ENCODE peak calls at places on chromosomes 12 and 14, in nine cellular contexts. One of them, this sample, is unnamed.
A peak's percentile ranks its signal among the peaks of the same experiment; 100 is the strongest.

GRCh38 chr14:56195727-56196126 is 77.5 kb downstream of the PELI2 start:
- DNase-seq in CD8-positive, alpha-beta T cell: no peak
- DNase-seq in cardiac muscle cell: peak; percentile 38
- DNase-seq in ovary: no peak
- DNase-seq in neural progenitor cell: no peak
- DNase-seq in gastrocnemius medialis: no peak
- DNase-seq in tibial artery: no peak
- DNase-seq in left lung: no peak
- DNase-seq in uterus: no peak
- DNase-seq in this sample: no peak

GRCh38 chr12:34406996-34407300 is 384.7 kb downstream of the ALG10 start:
- DNase-seq in CD8-positive, alpha-beta T cell: no peak
- DNase-seq in cardiac muscle cell: no peak
- DNase-seq in ovary: no peak
- DNase-seq in neural progenitor cell: no peak
- DNase-seq in gastrocnemius medialis: no peak
- DNase-seq in tibial artery: peak; percentile 54
- DNase-seq in left lung: peak; percentile 63
- DNase-seq in uterus: peak; percentile 0
- DNase-seq in this sample: no peak

GRCh38 chr14:24900281-24900868 is 149.6 kb downstream of the STXBP6 start:
- DNase-seq in CD8-positive, alpha-beta T cell: no peak
- DNase-seq in cardiac muscle cell: peak; percentile 65
- DNase-seq in ovary: no peak
- DNase-seq in neural progenitor cell: no peak
- DNase-seq in gastrocnemius medialis: no peak
- DNase-seq in tibial artery: no peak
- DNase-seq in left lung: no peak
- DNase-seq in uterus: no peak
- DNase-seq in this sample: no peak

GRCh38 chr14:61813101-61813596 is 50.9 kb downstream of the SNAPC1 start:
- DNase-seq in CD8-positive, alpha-beta T cell: no peak
- DNase-seq in cardiac muscle cell: no peak
- DNase-seq in ovary: no peak
- DNase-seq in neural progenitor cell: peak; percentile 27
- DNase-seq in gastrocnemius medialis: no peak
- DNase-seq in tibial artery: no peak
- DNase-seq in left lung: no peak
- DNase-seq in uterus: no peak
- DNase-seq in this sample: no peak

GRCh38 chr14:92994942-92995341 is 72.0 kb downstream of the CHGA start:
- DNase-seq in CD8-positive, alpha-beta T cell: no peak
- DNase-seq in cardiac muscle cell: no peak
- DNase-seq in ovary: no peak
- DNase-seq in neural progenitor cell: no peak
- DNase-seq in gastrocnemius medialis: no peak
- DNase-seq in tibial artery: no peak
- DNase-seq in left lung: peak; percentile 51
- DNase-seq in uterus: no peak
- DNase-seq in this sample: no peak

GRCh38 chr12:77855548-77855947 is 24.9 kb downstream of the NAV3 start:
- DNase-seq in CD8-positive, alpha-beta T cell: no peak
- DNase-seq in cardiac muscle cell: no peak
- DNase-seq in ovary: no peak
- DNase-seq in neural progenitor cell: no peak
- DNase-seq in gastrocnemius medialis: no peak
- DNase-seq in tibial artery: no peak
- DNase-seq in left lung: no peak
- DNase-seq in uterus: no peak
- DNase-seq in this sample: no peak

GRCh38 chr14:86450075-86450474 is 920.1 kb downstream of the FLRT2 start:
- DNase-seq in CD8-positive, alpha-beta T cell: no peak
- DNase-seq in cardiac muscle cell: no peak
- DNase-seq in ovary: no peak
- DNase-seq in neural progenitor cell: no peak
- DNase-seq in gastrocnemius medialis: no peak
- DNase-seq in tibial artery: no peak
- DNase-seq in left lung: no peak
- DNase-seq in uterus: no peak
- DNase-seq in this sample: no peak

GRCh38 chr12:131189781-131190180 is 236.1 kb downstream of the ADGRD1 start:
- DNase-seq in CD8-positive, alpha-beta T cell: no peak
- DNase-seq in cardiac muscle cell: no peak
- DNase-seq in ovary: no peak
- DNase-seq in neural progenitor cell: no peak
- DNase-seq in gastrocnemius medialis: no peak
- DNase-seq in tibial artery: no peak
- DNase-seq in left lung: no peak
- DNase-seq in uterus: no peak
- DNase-seq in this sample: no peak

GRCh38 chr12:55280991-55281390 is 15.4 kb downstream of the OR6C6 start:
- DNase-seq in CD8-positive, alpha-beta T cell: no peak
- DNase-seq in cardiac muscle cell: no peak
- DNase-seq in ovary: no peak
- DNase-seq in neural progenitor cell: no peak
- DNase-seq in gastrocnemius medialis: no peak
- DNase-seq in tibial artery: no peak
- DNase-seq in left lung: no peak
- DNase-seq in uterus: no peak
- DNase-seq in this sample: no peak

GRCh38 chr12:29505078-29505477 is 7.6 kb upstream of the OVCH1 start:
- DNase-seq in CD8-positive, alpha-beta T cell: no peak
- DNase-seq in cardiac muscle cell: no peak
- DNase-seq in ovary: no peak
- DNase-seq in neural progenitor cell: no peak
- DNase-seq in gastrocnemius medialis: no peak
- DNase-seq in tibial artery: no peak
- DNase-seq in left lung: no peak
- DNase-seq in uterus: no peak
- DNase-seq in this sample: no peak

GRCh38 chr14:51922624-51923023 is 62.2 kb downstream of the GNG2 start:
- DNase-seq in CD8-positive, alpha-beta T cell: no peak
- DNase-seq in cardiac muscle cell: peak; percentile 84
- DNase-seq in ovary: peak; percentile 19
- DNase-seq in neural progenitor cell: peak; percentile 69
- DNase-seq in gastrocnemius medialis: no peak
- DNase-seq in tibial artery: no peak
- DNase-seq in left lung: no peak
- DNase-seq in uterus: no peak
- DNase-seq in this sample: no peak

GRCh38 chr12:53005215-53005985 is 856 bp upstream of the EIF4B start:
- DNase-seq in CD8-positive, alpha-beta T cell: no peak
- DNase-seq in cardiac muscle cell: peak; percentile 20
- DNase-seq in ovary: peak; percentile 62
- DNase-seq in neural progenitor cell: peak; percentile 65
- DNase-seq in gastrocnemius medialis: no peak
- DNase-seq in tibial artery: no peak
- DNase-seq in left lung: no peak
- DNase-seq in uterus: peak; percentile 23
- DNase-seq in this sample: no peak

GRCh38 chr12:89016970-89017778 is 335.1 kb downstream of the DUSP6 start:
- DNase-seq in CD8-positive, alpha-beta T cell: no peak
- DNase-seq in cardiac muscle cell: peak; percentile 85
- DNase-seq in ovary: peak; percentile 12
- DNase-seq in neural progenitor cell: peak; percentile 83
- DNase-seq in gastrocnemius medialis: no peak
- DNase-seq in tibial artery: no peak
- DNase-seq in left lung: no peak
- DNase-seq in uterus: peak; percentile 16
- DNase-seq in this sample: no peak

GRCh38 chr14:94775082-94775874 is 5.4 kb upstream of the GSC start:
- DNase-seq in CD8-positive, alpha-beta T cell: no peak
- DNase-seq in cardiac muscle cell: no peak
- DNase-seq in ovary: no peak
- DNase-seq in neural progenitor cell: peak; percentile 69
- DNase-seq in gastrocnemius medialis: no peak
- DNase-seq in tibial artery: no peak
- DNase-seq in left lung: no peak
- DNase-seq in uterus: no peak
- DNase-seq in this sample: no peak

GRCh38 chr12:107167756-107168155 is 74.4 kb upstream of the CRY1 start:
- DNase-seq in CD8-positive, alpha-beta T cell: no peak
- DNase-seq in cardiac muscle cell: no peak
- DNase-seq in ovary: no peak
- DNase-seq in neural progenitor cell: no peak
- DNase-seq in gastrocnemius medialis: no peak
- DNase-seq in tibial artery: no peak
- DNase-seq in left lung: no peak
- DNase-seq in uterus: no peak
- DNase-seq in this sample: no peak

GRCh38 chr14:63030113-63030512 is 15.1 kb downstream of the KCNH5 start:
- DNase-seq in CD8-positive, alpha-beta T cell: no peak
- DNase-seq in cardiac muscle cell: no peak
- DNase-seq in ovary: no peak
- DNase-seq in neural progenitor cell: peak; percentile 38
- DNase-seq in gastrocnemius medialis: no peak
- DNase-seq in tibial artery: no peak
- DNase-seq in left lung: no peak
- DNase-seq in uterus: no peak
- DNase-seq in this sample: no peak

GRCh38 chr12:67434653-67435375 is 165.7 kb downstream of the CAND1 start:
- DNase-seq in CD8-positive, alpha-beta T cell: no peak
- DNase-seq in cardiac muscle cell: peak; percentile 88
- DNase-seq in ovary: no peak
- DNase-seq in neural progenitor cell: no peak
- DNase-seq in gastrocnemius medialis: no peak
- DNase-seq in tibial artery: no peak
- DNase-seq in left lung: no peak
- DNase-seq in uterus: peak; percentile 22
- DNase-seq in this sample: no peak

GRCh38 chr12:27488479-27488878 is 35.5 kb upstream of the PPFIBP1 start:
- DNase-seq in CD8-positive, alpha-beta T cell: no peak
- DNase-seq in cardiac muscle cell: no peak
- DNase-seq in ovary: no peak
- DNase-seq in neural progenitor cell: no peak
- DNase-seq in gastrocnemius medialis: no peak
- DNase-seq in tibial artery: no peak
- DNase-seq in left lung: no peak
- DNase-seq in uterus: no peak
- DNase-seq in this sample: no peak
- TF ChIP-seq CTCF in CD8-positive, alpha-beta T cell: no peak
- TF ChIP-seq CTCF in cardiac muscle cell: peak; percentile 10
- TF ChIP-seq CTCF in ovary: no peak
- TF ChIP-seq CTCF in neural progenitor cell: no peak
- TF ChIP-seq CTCF in gastrocnemius medialis: no peak
- TF ChIP-seq CTCF in tibial artery: no peak
- TF ChIP-seq CTCF in left lung: no peak
- TF ChIP-seq CTCF in uterus: no peak
- TF ChIP-seq CTCF in this sample: no peak

DNA sequence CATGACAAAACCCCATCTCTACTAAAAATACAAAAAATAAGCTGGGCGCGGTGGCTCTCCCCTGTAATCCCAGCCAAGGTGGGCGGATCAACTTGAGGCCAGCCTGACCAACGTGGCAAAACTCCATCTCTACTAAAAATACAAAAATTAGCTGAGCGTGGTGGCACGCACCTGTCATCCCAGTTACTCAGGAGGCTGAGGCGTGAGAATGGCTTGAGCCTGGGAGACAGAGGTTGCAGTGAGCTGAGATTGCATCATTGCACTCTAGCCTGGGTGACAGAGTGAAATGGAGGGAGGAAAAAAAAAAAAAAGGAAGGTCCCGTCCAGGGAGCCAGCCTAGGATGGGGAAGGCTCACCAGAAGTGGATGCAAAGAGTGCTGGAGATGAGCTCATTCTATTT is 2.0 kb upstream of the CD27 start:
- DNase-seq in CD8-positive, alpha-beta T cell: no peak
- DNase-seq in cardiac muscle cell: no peak
- DNase-seq in ovary: no peak
- DNase-seq in neural progenitor cell: no peak
- DNase-seq in gastrocnemius medialis: no peak
- DNase-seq in tibial artery: no peak
- DNase-seq in left lung: no peak
- DNase-seq in uterus: no peak
- DNase-seq in this sample: no peak
- H3K4me1 ChIP-seq in CD8-positive, alpha-beta T cell: peaks cover 32% of the 10 kb centered on the region
- H3K4me1 ChIP-seq in cardiac muscle cell: no peaks in the 10 kb centered on the region
- H3K4me1 ChIP-seq in ovary: no peaks in the 10 kb centered on the region
- H3K4me1 ChIP-seq in neural progenitor cell: no peaks in the 10 kb centered on the region
- H3K4me1 ChIP-seq in gastrocnemius medialis: no peaks in the 10 kb centered on the region
- H3K4me1 ChIP-seq in tibial artery: no peaks in the 10 kb centered on the region
- H3K4me1 ChIP-seq in left lung: no peaks in the 10 kb centered on the region
- H3K4me1 ChIP-seq in uterus: no peaks in the 10 kb centered on the region
- H3K4me1 ChIP-seq in this sample: no peaks in the 10 kb centered on the region

DNA sequence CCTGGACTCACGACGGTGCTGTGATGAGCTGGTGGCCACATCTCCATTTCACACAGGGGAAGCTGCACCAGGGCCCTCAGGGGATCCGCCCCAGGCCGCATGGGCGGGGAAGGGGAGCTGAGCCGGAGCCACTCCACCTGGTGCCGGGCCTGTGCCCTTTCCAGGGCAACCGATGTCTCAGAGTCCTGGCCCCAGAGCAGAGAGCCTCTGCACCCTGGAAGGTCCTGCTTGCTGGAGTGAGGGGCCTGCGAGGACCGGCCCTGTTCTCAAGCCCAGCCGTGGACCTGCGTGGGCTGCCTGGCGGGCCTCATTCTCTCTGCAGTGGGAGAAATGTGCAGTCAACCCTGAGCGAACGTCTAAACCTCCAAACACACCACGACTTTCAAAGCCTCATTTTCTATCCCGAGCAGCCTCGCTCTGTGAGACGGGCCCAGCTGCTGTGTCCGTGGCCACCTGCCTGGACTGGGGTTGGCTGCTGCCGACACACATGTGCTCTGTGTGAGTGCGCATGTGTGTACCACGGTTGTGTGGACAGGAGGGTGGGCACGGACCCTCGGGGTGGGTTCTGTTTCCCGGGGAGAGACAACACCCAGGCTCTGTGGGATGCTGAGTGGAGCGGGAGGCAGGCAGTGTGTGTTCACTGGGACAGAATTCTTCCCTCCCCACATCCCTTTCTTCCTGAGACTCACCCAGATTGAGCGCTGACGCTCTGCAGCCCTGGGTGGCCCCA is 163.5 kb downstream of the KIF26A start:
- DNase-seq in CD8-positive, alpha-beta T cell: no peak
- DNase-seq in cardiac muscle cell: no peak
- DNase-seq in ovary: no peak
- DNase-seq in neural progenitor cell: no peak
- DNase-seq in gastrocnemius medialis: no peak
- DNase-seq in tibial artery: no peak
- DNase-seq in left lung: peak; percentile 67
- DNase-seq in uterus: no peak
- DNase-seq in this sample: no peak
- H3K4me3 ChIP-seq in CD8-positive, alpha-beta T cell: no peak overlapping the region
- H3K4me3 ChIP-seq in cardiac muscle cell: no peak overlapping the region
- H3K4me3 ChIP-seq in ovary: no peak overlapping the region
- H3K4me3 ChIP-seq in neural progenitor cell: no peak overlapping the region
- H3K4me3 ChIP-seq in gastrocnemius medialis: no peak overlapping the region
- H3K4me3 ChIP-seq in tibial artery: no peak overlapping the region
- H3K4me3 ChIP-seq in left lung: no peak overlapping the region
- H3K4me3 ChIP-seq in uterus: no peak overlapping the region
- H3K4me3 ChIP-seq in this sample: no peak overlapping the region

DNA sequence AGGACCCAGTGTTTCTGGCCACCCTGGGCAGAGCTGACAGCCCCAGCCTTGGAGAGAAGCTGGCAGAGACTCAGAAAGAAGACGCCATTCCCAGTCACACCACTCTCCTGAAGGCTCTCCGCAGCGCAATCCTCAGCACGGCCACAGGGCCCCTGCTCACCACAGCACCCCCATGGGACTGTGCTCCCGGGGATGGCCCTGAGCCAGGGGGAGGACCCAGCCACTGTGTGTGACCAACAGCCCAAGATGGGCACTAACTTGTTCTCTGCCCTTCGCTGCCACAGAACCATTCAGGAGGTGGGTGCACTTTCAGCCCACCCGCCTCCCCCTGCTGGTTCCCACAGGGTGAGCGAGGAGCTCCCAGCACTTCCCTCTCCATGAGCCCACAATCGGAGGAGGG is 57.1 kb downstream of the CCNK start:
- DNase-seq in CD8-positive, alpha-beta T cell: no peak
- DNase-seq in cardiac muscle cell: peak; percentile 25
- DNase-seq in ovary: peak; percentile 32
- DNase-seq in neural progenitor cell: no peak
- DNase-seq in gastrocnemius medialis: no peak
- DNase-seq in tibial artery: no peak
- DNase-seq in left lung: no peak
- DNase-seq in uterus: no peak
- DNase-seq in this sample: no peak
- TF ChIP-seq CTCF in CD8-positive, alpha-beta T cell: no peak
- TF ChIP-seq CTCF in cardiac muscle cell: peak; percentile 12
- TF ChIP-seq CTCF in ovary: no peak
- TF ChIP-seq CTCF in neural progenitor cell: peak; percentile 32
- TF ChIP-seq CTCF in gastrocnemius medialis: no peak
- TF ChIP-seq CTCF in tibial artery: no peak
- TF ChIP-seq CTCF in left lung: no peak
- TF ChIP-seq CTCF in uterus: no peak
- TF ChIP-seq CTCF in this sample: no peak